ENCODE peak calls at places on chromosomes 13 and 19, in seven cellular contexts. K is left cardiac atrium; F is H54; T is activated naive CD4-positive, alpha-beta T cell treated with anti-CD3 and anti-CD28 coated beads, Interleukin-2, amount 10 ng/mL, durations not matched to agents 7 days and 5 days; Q is CD8-positive, alpha-beta memory T cell; G is AML-193; D is HTR-8/SVneo. M is an unnamed sample.

GRCh38 chr19:1150333-1151036 is 23.6 kb downstream of the SBNO2 start:
- DNase-seq in K (no peak), F (no peak), T (no peak), Q (no peak), G (no peak), D (no peak), M (no peak)

GRCh38 chr19:6056282-6056741 is 54.0 kb downstream of the RFX2 start:
- DNase-seq in K (no peak), F (no peak), T (no peak), Q (no peak), G (no peak), D (no peak), M (no peak)

GRCh38 chr13:79295906-79296564 is 110.0 kb downstream of the RBM26 start:
- DNase-seq in K (no peak), F (no peak), T (no peak), Q (no peak), G (no peak), D (no peak), M (no peak)

GRCh38 chr19:1423445-1424181 is 14.6 kb upstream of the RPS15 start:
- DNase-seq in K (no peak), F (no peak), T (no peak), Q (no peak), G (no peak), D (no peak), M (no peak)

GRCh38 chr19:50384685-50385535 is 763 bp downstream of the POLD1 start:
- DNase-seq in K (no peak), F (no peak), T (no peak), Q (no peak), G (no peak), D (no peak), M (peak)

GRCh38 chr13:44834404-44834803 is 154.9 kb downstream of the NUFIP1 start:
- DNase-seq in K (no peak), F (no peak), T (no peak), Q (no peak), G (no peak), D (no peak), M (no peak)

GRCh38 chr19:18478545-18479311 is 40.8 kb upstream of the ISYNA1 start:
- DNase-seq in K (peak), F (peak), T (peak), Q (peak), G (peak), D (peak), M (peak)

GRCh38 chr13:29587645-29588044 is 7.8 kb downstream of the SLC7A1 start:
- DNase-seq in K (no peak), F (no peak), T (no peak), Q (no peak), G (no peak), D (no peak), M (no peak)

GRCh38 chr19:16290692-16291091 is 33.9 kb upstream of the KLF2 start:
- DNase-seq in K (peak), F (no peak), T (no peak), Q (no peak), G (no peak), D (no peak), M (no peak)

GRCh38 chr13:51000576-51001260 is 91.1 kb downstream of the RNASEH2B start:
- DNase-seq in K (peak), F (no peak), T (no peak), Q (no peak), G (no peak), D (no peak), M (no peak)

GRCh38 chr13:25232937-25233515 is 54.3 kb downstream of the MTMR6 start:
- DNase-seq in K (no peak), F (no peak), T (no peak), Q (no peak), G (peak), D (peak), M (no peak)

GRCh38 chr19:35717665-35718344 is at the start of gene KMT2B:
- DNase-seq in K (no peak), F (peak), T (no peak), Q (no peak), G (no peak), D (peak), M (peak)

GRCh38 chr13:29883941-29884518 is 33.6 kb upstream of the UBL3 start:
- DNase-seq in K (no peak), F (no peak), T (no peak), Q (no peak), G (no peak), D (no peak), M (no peak)

GRCh38 chr19:39677931-39678889 is 22.5 kb downstream of the LGALS16 start:
- DNase-seq in K (no peak), F (no peak), T (no peak), Q (no peak), G (no peak), D (peak), M (no peak)

GRCh38 chr19:35040826-35041547 is 534 bp upstream of the HPN start:
- DNase-seq in K (peak), F (no peak), T (peak), Q (no peak), G (no peak), D (no peak), M (no peak)

M was measured in HS-27A.